ENCODE peak calls at places on chromosomes 3 and 15, in six cellular contexts. One of them, this sample, is unnamed.

GRCh38 chr3:54358327-54358726 is 236.0 kb downstream of the CACNA2D3 start:
- ATAC-seq in A549: no peak
- ATAC-seq in upper lobe of left lung: no peak
- ATAC-seq in GM12878: no peak
- ATAC-seq in K562: no peak
- ATAC-seq in HepG2: no peak
- ATAC-seq in this sample: peak

GRCh38 chr15:56234804-56235203 is 8.9 kb downstream of the RFX7 start:
- ATAC-seq in GM12878: no peak
- ATAC-seq in HepG2: no peak
- ATAC-seq in K562: no peak
- ATAC-seq in upper lobe of left lung: no peak
- ATAC-seq in A549: no peak
- ATAC-seq in this sample: no peak

GRCh38 chr3:150062492-150062891 is 91.8 kb upstream of the PFN2 start:
- ATAC-seq in upper lobe of left lung: no peak
- ATAC-seq in HepG2: peak
- ATAC-seq in A549: no peak
- ATAC-seq in GM12878: no peak
- ATAC-seq in K562: peak
- ATAC-seq in this sample: peak

GRCh38 chr3:151248772-151249366 is 29.5 kb downstream of the P2RY14 start:
- ATAC-seq in HepG2: no peak
- ATAC-seq in GM12878: no peak
- ATAC-seq in A549: no peak
- ATAC-seq in upper lobe of left lung: no peak
- ATAC-seq in K562: no peak
- ATAC-seq in this sample: no peak

GRCh38 chr15:28974142-28974541 is 88.4 kb downstream of the APBA2 start:
- ATAC-seq in upper lobe of left lung: no peak
- ATAC-seq in K562: peak
- ATAC-seq in GM12878: no peak
- ATAC-seq in A549: no peak
- ATAC-seq in HepG2: no peak
- ATAC-seq in this sample: no peak

GRCh38 chr3:78860567-78860966 is 907.2 kb downstream of the ROBO1 start:
- ATAC-seq in GM12878: no peak
- ATAC-seq in HepG2: no peak
- ATAC-seq in A549: no peak
- ATAC-seq in K562: no peak
- ATAC-seq in upper lobe of left lung: no peak
- ATAC-seq in this sample: no peak

GRCh38 chr15:25838871-25839195 is 24.3 kb downstream of the ATP10A start:
- ATAC-seq in GM12878: no peak
- ATAC-seq in upper lobe of left lung: no peak
- ATAC-seq in A549: no peak
- ATAC-seq in HepG2: no peak
- ATAC-seq in K562: no peak
- ATAC-seq in this sample: no peak

GRCh38 chr3:138059261-138059660 is 49.3 kb downstream of the CLDN18 start:
- ATAC-seq in GM12878: no peak
- ATAC-seq in K562: no peak
- ATAC-seq in HepG2: no peak
- ATAC-seq in A549: no peak
- ATAC-seq in upper lobe of left lung: no peak
- ATAC-seq in this sample: peak

GRCh38 chr15:26954403-26954802 is 16.6 kb upstream of the GABRG3 start:
- ATAC-seq in GM12878: no peak
- ATAC-seq in A549: no peak
- ATAC-seq in HepG2: no peak
- ATAC-seq in K562: no peak
- ATAC-seq in upper lobe of left lung: no peak
- ATAC-seq in this sample: no peak

GRCh38 chr3:61154788-61155187 is 96.5 kb downstream of the FHIT start:
- ATAC-seq in GM12878: no peak
- ATAC-seq in HepG2: no peak
- ATAC-seq in K562: no peak
- ATAC-seq in upper lobe of left lung: no peak
- ATAC-seq in A549: no peak
- ATAC-seq in this sample: no peak

GRCh38 chr3:58899953-58900298 is 149.9 kb downstream of the CFAP20DC start:
- ATAC-seq in A549: no peak
- ATAC-seq in HepG2: no peak
- ATAC-seq in K562: no peak
- ATAC-seq in GM12878: peak
- ATAC-seq in upper lobe of left lung: no peak
- ATAC-seq in this sample: no peak

GRCh38 chr3:178079966-178080365 is 456.3 kb upstream of the KCNMB2 start:
- ATAC-seq in GM12878: no peak
- ATAC-seq in K562: no peak
- ATAC-seq in upper lobe of left lung: no peak
- ATAC-seq in A549: no peak
- ATAC-seq in HepG2: no peak
- ATAC-seq in this sample: no peak

GRCh38 chr15:44207643-44208042 is 12.6 kb upstream of the FRMD5 start:
- ATAC-seq in upper lobe of left lung: no peak
- ATAC-seq in K562: no peak
- ATAC-seq in HepG2: no peak
- ATAC-seq in GM12878: no peak
- ATAC-seq in A549: no peak
- ATAC-seq in this sample: no peak

GRCh38 chr3:122646146-122646988 is 34.3 kb upstream of the PARP14 start:
- ATAC-seq in A549: no peak
- ATAC-seq in GM12878: peak
- ATAC-seq in K562: no peak
- ATAC-seq in HepG2: no peak
- ATAC-seq in upper lobe of left lung: no peak
- ATAC-seq in this sample: no peak

GRCh38 chr3:19093084-19093483 is 55.2 kb upstream of the KCNH8 start:
- ATAC-seq in A549: no peak
- ATAC-seq in upper lobe of left lung: no peak
- ATAC-seq in GM12878: no peak
- ATAC-seq in HepG2: no peak
- ATAC-seq in K562: no peak
- ATAC-seq in this sample: no peak

GRCh38 chr3:126208618-126209256 is 28.4 kb upstream of the ALDH1L1 start:
- ATAC-seq in GM12878: no peak
- ATAC-seq in upper lobe of left lung: peak
- ATAC-seq in HepG2: no peak
- ATAC-seq in K562: peak
- ATAC-seq in A549: peak
- ATAC-seq in this sample: peak

GRCh38 chr3:15253023-15253697 is 47.1 kb downstream of the CAPN7 start:
- ATAC-seq in GM12878: no peak
- ATAC-seq in K562: peak
- ATAC-seq in A549: no peak
- ATAC-seq in HepG2: no peak
- ATAC-seq in upper lobe of left lung: no peak
- ATAC-seq in this sample: no peak

GRCh38 chr3:160883373-160883772 is 127.3 kb downstream of the PPM1L start:
- ATAC-seq in upper lobe of left lung: no peak
- ATAC-seq in GM12878: no peak
- ATAC-seq in K562: no peak
- ATAC-seq in A549: no peak
- ATAC-seq in HepG2: no peak
- ATAC-seq in this sample: no peak

GRCh38 chr3:151278223-151278622 is at the start of gene P2RY14:
- ATAC-seq in GM12878: peak
- ATAC-seq in A549: no peak
- ATAC-seq in upper lobe of left lung: no peak
- ATAC-seq in HepG2: no peak
- ATAC-seq in K562: no peak
- ATAC-seq in this sample: no peak

DNA sequence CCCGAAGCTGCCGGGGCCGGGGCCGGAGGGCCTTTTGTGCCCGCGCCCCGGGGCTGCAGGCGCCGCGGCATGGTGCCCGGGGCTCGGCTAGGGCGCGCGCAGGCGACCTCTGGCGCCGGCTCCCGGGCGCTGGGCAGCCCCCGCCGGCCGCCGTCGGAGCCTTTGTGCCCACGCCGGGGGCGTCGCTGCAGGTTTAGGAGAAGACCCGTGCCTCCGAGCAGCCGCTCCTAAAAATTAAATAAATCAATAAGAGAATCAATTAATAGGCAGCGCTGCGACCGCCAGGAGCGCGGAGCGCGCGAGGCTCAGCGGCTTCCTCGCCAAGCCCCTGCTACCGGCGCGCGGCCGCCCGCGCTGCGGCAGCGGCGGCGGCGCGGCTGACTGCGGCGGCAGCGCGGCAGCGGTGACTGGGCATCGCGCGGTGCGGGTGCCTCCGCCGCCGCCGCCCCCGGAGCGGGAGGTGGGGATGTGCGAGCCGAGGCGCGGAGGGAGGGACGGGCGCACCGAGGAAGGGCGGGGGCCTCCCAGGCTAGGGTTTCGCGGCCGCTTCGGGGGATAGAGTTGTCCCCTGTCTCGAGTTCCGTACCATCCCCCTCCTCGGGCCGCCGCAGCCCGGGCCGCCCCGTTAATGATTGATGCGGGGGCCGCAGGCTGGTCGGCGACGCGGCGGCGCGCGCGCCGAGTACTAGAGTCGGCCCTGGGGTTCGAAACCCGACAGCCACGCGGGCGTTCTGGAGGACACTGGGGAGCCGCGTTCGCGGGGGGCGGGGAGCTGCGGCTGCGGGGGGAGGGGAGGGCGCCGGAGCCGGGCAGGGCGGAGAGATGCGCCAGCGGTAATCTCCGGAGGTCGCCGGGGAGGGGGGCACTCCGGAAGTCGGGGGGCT is at the start of gene PAQR9:
- ATAC-seq in K562: peak
- ATAC-seq in upper lobe of left lung: no peak
- ATAC-seq in GM12878: peak
- ATAC-seq in A549: peak
- ATAC-seq in HepG2: peak
- ATAC-seq in this sample: peak
- TF ChIP-seq EP300 in K562: no peak
- TF ChIP-seq EP300 in upper lobe of left lung: no peak
- TF ChIP-seq EP300 in GM12878: no peak
- TF ChIP-seq EP300 in A549: no peak
- TF ChIP-seq EP300 in HepG2: no peak
- TF ChIP-seq EP300 in this sample: no peak

GRCh38 chr3:39383913-39384664 is 919 bp downstream of the SLC25A38 start:
- ATAC-seq in GM12878: peak
- ATAC-seq in A549: peak
- ATAC-seq in upper lobe of left lung: peak
- ATAC-seq in K562: peak
- ATAC-seq in HepG2: peak
- ATAC-seq in this sample: peak

GRCh38 chr3:39384665-39385000 is 1.5 kb downstream of the SLC25A38 start:
- ATAC-seq in HepG2: no peak
- ATAC-seq in A549: no peak
- ATAC-seq in GM12878: no peak
- ATAC-seq in upper lobe of left lung: no peak
- ATAC-seq in K562: no peak
- ATAC-seq in this sample: no peak

GRCh38 chr3:39385456-39386098 is 2.4 kb downstream of the SLC25A38 start:
- ATAC-seq in GM12878: no peak
- ATAC-seq in A549: no peak
- ATAC-seq in upper lobe of left lung: no peak
- ATAC-seq in K562: peak
- ATAC-seq in HepG2: no peak
- ATAC-seq in this sample: no peak

GRCh38 chr3:39381432-39381831 is 1.7 kb upstream of the SLC25A38 start:
- ATAC-seq in upper lobe of left lung: no peak
- ATAC-seq in A549: no peak
- ATAC-seq in K562: no peak
- ATAC-seq in GM12878: no peak
- ATAC-seq in HepG2: no peak
- ATAC-seq in this sample: no peak

DNA sequence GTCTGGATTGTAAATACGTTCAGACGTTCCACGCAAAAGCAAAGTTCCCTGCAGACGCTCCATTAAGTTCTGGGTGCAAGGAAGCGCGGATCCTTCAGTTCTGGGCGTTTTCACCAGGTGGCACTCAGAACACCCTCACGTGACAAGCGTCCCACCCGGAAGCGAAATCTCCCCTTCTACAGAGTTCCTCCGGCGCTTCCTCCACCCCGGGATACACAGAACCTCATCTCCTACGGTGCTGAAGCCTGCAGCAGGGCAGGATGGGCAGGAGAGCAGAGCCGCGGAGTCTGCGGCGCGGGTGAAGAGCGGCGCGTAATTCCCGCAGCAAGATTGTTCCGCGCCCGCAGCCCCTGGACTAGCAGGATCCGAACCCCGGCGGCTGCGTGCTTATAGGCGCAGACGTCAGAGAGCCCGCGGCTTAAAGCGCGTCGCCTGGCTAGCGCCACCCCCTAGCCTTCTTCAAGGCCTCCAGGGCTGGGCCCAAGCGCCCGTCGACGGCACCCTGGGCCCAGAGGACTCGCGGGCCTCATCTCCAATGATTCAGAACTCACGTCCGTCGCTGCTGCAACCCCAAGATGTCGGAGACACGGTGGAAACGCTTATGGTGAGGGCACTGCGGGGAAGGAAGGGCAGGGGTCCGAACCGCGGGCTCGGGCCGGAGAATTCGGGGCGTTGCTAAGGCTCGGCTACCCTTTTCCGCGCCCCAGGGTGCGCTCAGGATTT is at the start of gene SLC25A38:
- ATAC-seq in GM12878: peak
- ATAC-seq in A549: peak
- ATAC-seq in upper lobe of left lung: peak
- ATAC-seq in K562: peak
- ATAC-seq in HepG2: peak
- ATAC-seq in this sample: peak
- TF ChIP-seq EP300 in GM12878: no peak
- TF ChIP-seq EP300 in A549: no peak
- TF ChIP-seq EP300 in upper lobe of left lung: no peak
- TF ChIP-seq EP300 in K562: peak
- TF ChIP-seq EP300 in HepG2: no peak
- TF ChIP-seq EP300 in this sample: no peak

GRCh38 chr15:70892002-70892911 is at the start of the genes LRRC49 and THAP10:
- ATAC-seq in GM12878: peak
- ATAC-seq in A549: peak
- ATAC-seq in upper lobe of left lung: peak
- ATAC-seq in HepG2: peak
- ATAC-seq in K562: peak
- ATAC-seq in this sample: peak
- TF ChIP-seq EP300 in GM12878: no peak
- TF ChIP-seq EP300 in A549: no peak
- TF ChIP-seq EP300 in upper lobe of left lung: no peak
- TF ChIP-seq EP300 in HepG2: no peak
- TF ChIP-seq EP300 in K562: no peak
- TF ChIP-seq EP300 in this sample: no peak

GRCh38 chr15:42273099-42273899 is at the start of the genes GANC and TMEM87A:
- ATAC-seq in upper lobe of left lung: peak
- ATAC-seq in HepG2: peak
- ATAC-seq in A549: peak
- ATAC-seq in K562: peak
- ATAC-seq in GM12878: peak
- ATAC-seq in this sample: peak

GRCh38 chr15:42276762-42277161 is 3.5 kb upstream of the TMEM87A start:
- ATAC-seq in HepG2: no peak
- ATAC-seq in A549: no peak
- ATAC-seq in K562: no peak
- ATAC-seq in upper lobe of left lung: no peak
- ATAC-seq in GM12878: no peak
- ATAC-seq in this sample: no peak

GRCh38 chr15:42274693-42274971 is 1.4 kb upstream of the TMEM87A start:
- ATAC-seq in upper lobe of left lung: no peak
- ATAC-seq in A549: no peak
- ATAC-seq in K562: no peak
- ATAC-seq in HepG2: no peak
- ATAC-seq in GM12878: no peak
- ATAC-seq in this sample: no peak

GRCh38 chr15:42273900-42274692 is 863 bp upstream of the TMEM87A start:
- ATAC-seq in K562: peak
- ATAC-seq in GM12878: peak
- ATAC-seq in HepG2: peak
- ATAC-seq in upper lobe of left lung: peak
- ATAC-seq in A549: peak
- ATAC-seq in this sample: peak

GRCh38 chr15:42275780-42276395 is 2.7 kb upstream of the TMEM87A start:
- ATAC-seq in K562: no peak
- ATAC-seq in upper lobe of left lung: no peak
- ATAC-seq in HepG2: no peak
- ATAC-seq in A549: no peak
- ATAC-seq in GM12878: no peak
- ATAC-seq in this sample: no peak
- TF ChIP-seq EP300 in K562: no peak
- TF ChIP-seq EP300 in upper lobe of left lung: no peak
- TF ChIP-seq EP300 in HepG2: no peak
- TF ChIP-seq EP300 in A549: no peak
- TF ChIP-seq EP300 in GM12878: no peak
- TF ChIP-seq EP300 in this sample: no peak

This sample was measured in gastroesophageal sphincter.